ENCODE peak calls at places on chromosomes 6 and 20, in six cellular contexts. I is SHP77; S is stimulated activated naive CD8-positive, alpha-beta T cell treated with anti-CD3 and anti-CD28 coated beads, Interleukin-15, amount 100 ng/mL, for 72 hours; C is stimulated activated CD4-positive, alpha-beta T cell treated with anti-CD3 and anti-CD28 coated beads, Interleukin-2, amount 100 ng/mL, for 48 hours; O is EL; K is LNCaP clone FGC. Q is an unnamed sample.

GRCh38 chr6:40706222-40706621 is 119.1 kb upstream of the LRFN2 start:
- DNase-seq in O (no peak), I (no peak), K (no peak), C (no peak), S (no peak), Q (no peak)

GRCh38 chr20:62219101-62219991 is 732 bp downstream of the HRH3 start:
- DNase-seq in I (no peak), O (no peak), S (no peak), K (no peak), C (no peak), Q (peak; percentile 67)

GRCh38 chr6:38133932-38134703 is 314.6 kb downstream of the ZFAND3 start:
- DNase-seq in I (no peak), S (no peak), K (no peak), O (no peak), C (no peak), Q (no peak)

GRCh38 chr6:41182069-41183034 is 18.6 kb downstream of the TREML2 start:
- DNase-seq in I (peak; percentile 44), O (peak; percentile 64), S (peak; percentile 59), K (peak; percentile 58), C (no peak), Q (peak; percentile 67)

GRCh38 chr6:91926827-91927226 is 1340.0 kb upstream of the MAP3K7 start:
- DNase-seq in S (no peak), I (no peak), K (no peak), C (no peak), O (no peak), Q (no peak)

GRCh38 chr6:93675856-93676255 is 256.5 kb upstream of the EPHA7 start:
- DNase-seq in K (no peak), C (no peak), S (no peak), O (no peak), I (no peak), Q (no peak)

GRCh38 chr20:8780926-8781325 is 288.0 kb upstream of the PLCB4 start:
- DNase-seq in S (no peak), C (no peak), K (no peak), O (no peak), I (no peak), Q (no peak)

GRCh38 chr20:5642155-5642981 is 107.8 kb upstream of the SHLD1 start:
- DNase-seq in O (no peak), S (no peak), K (peak; percentile 33), C (no peak), I (no peak), Q (no peak)

GRCh38 chr20:56451056-56451765 is 17.2 kb upstream of the RTF2 start:
- DNase-seq in O (no peak), C (no peak), K (no peak), S (no peak), I (no peak), Q (no peak)

GRCh38 chr6:87068804-87069203 is 26.1 kb downstream of the CGA start:
- DNase-seq in S (no peak), K (no peak), I (no peak), C (no peak), O (no peak), Q (no peak)

GRCh38 chr20:58895796-58896180 is 43.3 kb downstream of the GNAS start:
- DNase-seq in O (no peak), S (no peak), C (no peak), K (no peak), I (no peak), Q (no peak)

GRCh38 chr6:83613378-83613777 is 95.5 kb downstream of the SNAP91 start:
- DNase-seq in K (no peak), O (no peak), S (no peak), I (no peak), C (no peak), Q (no peak)

GRCh38 chr6:35503534-35503933 is 6.7 kb upstream of the TEAD3 start:
- DNase-seq in O (no peak), C (no peak), S (no peak), I (no peak), K (no peak), Q (no peak)

GRCh38 chr20:11320033-11320432 is 597.7 kb upstream of the BTBD3 start:
- DNase-seq in S (no peak), I (no peak), K (no peak), C (no peak), O (no peak), Q (no peak)

GRCh38 chr6:117536317-117536716 is 53.8 kb downstream of the DCBLD1 start:
- DNase-seq in I (no peak), O (no peak), K (no peak), C (no peak), S (no peak), Q (no peak)

GRCh38 chr6:35781290-35781689 is 471 bp downstream of the CLPSL1 start:
- DNase-seq in O (no peak), C (no peak), S (no peak), K (no peak), I (no peak), Q (no peak)

GRCh38 chr6:17291778-17292177 is 10.6 kb downstream of the RBM24 start:
- DNase-seq in K (no peak), C (no peak), I (peak; percentile 79), S (no peak), O (no peak), Q (no peak)

GRCh38 chr6:20564777-20565176 is 30.5 kb downstream of the CDKAL1 start:
- DNase-seq in K (no peak), C (no peak), O (no peak), S (no peak), I (no peak), Q (no peak)

GRCh38 chr6:16338577-16339262 is 100.3 kb downstream of the GMPR start:
- DNase-seq in I (no peak), C (no peak), K (no peak), S (no peak), O (peak; percentile 100), Q (peak; percentile 44)

GRCh38 chr20:62501801-62502495 is 26.2 kb upstream of the GATA5 start:
- DNase-seq in I (no peak), K (no peak), S (peak; percentile 93), C (peak; percentile 59), O (peak; percentile 67), Q (no peak)

GRCh38 chr6:52341861-52342260 is 20.1 kb upstream of the PAQR8 start:
- DNase-seq in S (no peak), K (no peak), I (no peak), C (no peak), O (no peak), Q (no peak)

GRCh38 chr6:53998293-53998692 is 113.0 kb upstream of the MLIP start:
- DNase-seq in I (no peak), O (no peak), S (no peak), C (no peak), K (no peak), Q (no peak)

GRCh38 chr20:20439602-20440001 is 71.7 kb downstream of the INSM1 start:
- DNase-seq in K (no peak), O (no peak), I (no peak), C (no peak), S (no peak), Q (no peak)

Q was measured in D341Med.